ENCODE peak calls at places on chromosomes 5 and 9, in four cellular contexts. Q, S, W and Z are unnamed samples.

GRCh38 chr9:109440117-109440515 is 58.0 kb downstream of the PTPN3 start:
- DNase-seq in Q (no peak), W (no peak), S (no peak), Z (no peak)

GRCh38 chr5:102483736-102484135 is 15.1 kb downstream of the SLCO6A1 start:
- DNase-seq in Q (no peak), W (no peak), S (no peak), Z (no peak)

GRCh38 chr5:15285901-15286583 is 213.9 kb upstream of the FBXL7 start:
- DNase-seq in S (no peak), W (no peak), Q (no peak), Z (no peak)

GRCh38 chr9:69027355-69028097 is 8.0 kb upstream of the FXN start:
- DNase-seq in W (peak), S (peak), Q (peak), Z (peak)

GRCh38 chr5:57172466-57172961 is 1.3 kb upstream of the GPBP1 start:
- DNase-seq in W (no peak), S (no peak), Q (no peak), Z (peak)

GRCh38 chr5:91179018-91179417 is 204.1 kb downstream of the ARRDC3 start:
- DNase-seq in Q (no peak), W (no peak), S (no peak), Z (no peak)

GRCh38 chr5:39055027-39055759 is 19.0 kb downstream of the RICTOR start:
- DNase-seq in Q (no peak), W (no peak), S (no peak), Z (no peak)

GRCh38 chr9:120982851-120983250 is 56.3 kb upstream of the TRAF1 start:
- DNase-seq in S (no peak), Q (peak), W (no peak), Z (no peak)

GRCh38 chr9:75855509-75855908 is 35.0 kb upstream of the PCSK5 start:
- DNase-seq in W (no peak), Q (peak), S (no peak), Z (no peak)

GRCh38 chr9:109450346-109450745 is 47.8 kb downstream of the PTPN3 start:
- DNase-seq in W (no peak), Q (no peak), S (no peak), Z (no peak)

DNA sequence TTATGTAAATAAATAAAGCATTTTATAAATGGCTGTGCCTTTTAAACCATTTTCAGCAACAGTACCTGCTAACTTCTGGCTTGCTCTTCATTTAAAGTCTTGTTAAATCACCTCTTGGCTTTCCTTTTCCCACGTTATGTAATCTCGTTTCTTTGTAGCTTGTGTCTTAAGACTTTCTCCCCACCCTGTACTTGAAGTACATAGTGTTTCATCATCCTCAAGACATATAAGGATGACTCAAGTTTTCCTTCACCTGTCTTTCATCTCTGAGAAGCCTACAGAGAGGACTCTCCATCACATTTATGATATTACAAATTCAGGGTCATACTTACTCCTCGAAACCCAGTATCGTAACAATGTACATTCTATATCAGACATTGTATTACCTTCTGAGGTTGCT is 33.9 kb downstream of the PRELID2 start:
- DNase-seq in S (no peak), Q (no peak), W (no peak), Z (no peak)
- TF ChIP-seq NFIC in S (no peak), Q (no peak), W (no peak), Z (no peak)

GRCh38 chr9:86664603-86665002 is 282.7 kb downstream of the GAS1 start:
- DNase-seq in W (no peak), S (no peak), Q (no peak), Z (no peak)
- TF ChIP-seq NFIC in W (no peak), S (no peak), Q (no peak), Z (no peak)

GRCh38 chr9:91359734-91360470 is 1.8 kb downstream of the AUH start:
- DNase-seq in S (no peak), Q (no peak), W (no peak), Z (no peak)
- TF ChIP-seq NFIC in S (no peak), Q (no peak), W (no peak), Z (no peak)

DNA sequence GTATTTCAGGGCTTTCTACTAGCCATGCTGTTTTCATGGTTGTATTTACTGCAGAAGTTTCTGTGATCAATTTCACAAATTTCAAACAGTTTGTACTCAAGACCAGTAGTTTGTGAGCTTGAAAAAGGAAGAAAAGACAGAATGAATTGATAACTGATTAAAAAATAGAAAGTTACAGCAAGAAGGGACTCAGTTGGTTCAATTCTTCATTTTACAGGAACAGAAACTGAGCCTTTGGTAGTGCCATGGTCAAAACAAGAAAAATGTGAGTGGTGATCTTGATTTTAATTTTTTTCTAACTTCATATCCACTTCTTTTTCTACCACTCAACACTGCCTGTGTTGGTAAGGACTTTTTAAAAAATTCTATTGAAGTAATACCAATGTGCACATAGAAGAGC is 206.6 kb upstream of the NREP start:
- DNase-seq in S (no peak), Q (no peak), W (no peak), Z (no peak)
- TF ChIP-seq NFIC in S (no peak), Q (no peak), W (no peak), Z (no peak)

GRCh38 chr5:172052454-172053236 is 46.2 kb upstream of the FBXW11 start:
- DNase-seq in Q (no peak), W (no peak), S (no peak), Z (no peak)
- TF ChIP-seq NFIC in Q (no peak), W (no peak), S (no peak), Z (no peak)

GRCh38 chr5:127848098-127848497 is 144.9 kb downstream of the CCDC192 start:
- DNase-seq in W (no peak), S (no peak), Q (no peak), Z (no peak)

GRCh38 chr5:127849436-127849835 is 146.2 kb downstream of the CCDC192 start:
- DNase-seq in W (no peak), Q (no peak), S (no peak), Z (no peak)

GRCh38 chr5:127846884-127847283 is 143.7 kb downstream of the CCDC192 start:
- DNase-seq in S (no peak), Q (no peak), W (no peak), Z (no peak)

GRCh38 chr5:127851964-127852363 is 148.8 kb downstream of the CCDC192 start:
- DNase-seq in W (no peak), S (no peak), Q (no peak), Z (no peak)

DNA sequence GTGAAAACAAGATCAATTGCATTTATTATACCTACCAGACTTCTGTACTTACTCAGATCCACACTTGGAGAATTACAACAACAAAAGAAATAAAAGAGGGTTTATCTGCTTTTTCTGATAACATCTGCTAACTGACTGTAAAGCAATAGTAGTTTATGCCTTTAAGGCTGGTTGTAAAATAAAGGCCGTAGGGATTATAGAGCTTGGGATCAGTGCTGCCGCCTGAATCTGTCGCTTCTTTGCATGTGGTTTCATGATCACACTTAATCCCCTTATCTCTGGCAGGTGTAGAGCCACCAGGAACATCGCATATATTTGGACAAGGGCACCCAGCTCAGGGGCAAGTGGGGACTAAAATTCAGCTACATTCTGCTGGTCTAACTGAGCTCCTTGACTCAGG is 146.7 kb downstream of the CCDC192 start:
- DNase-seq in S (no peak), Q (no peak), W (no peak), Z (no peak)
- TF ChIP-seq NFIC in S (no peak), Q (no peak), W (no peak), Z (no peak)